ENCODE peak calls at places on chromosomes 16 and 17, in seven cellular contexts. M is cardiac muscle cell, G is HCT116, U is fibroblast of lung, H is MG63, E is heart left ventricle, S is small intestine. N is an unnamed sample.

GRCh38 chr16:72434159-72434558 is 262.2 kb upstream of the PMFBP1 start:
- DNase-seq in M (no peak), G (peak; percentile 43), U (peak; percentile 58), H (no peak), E (no peak), S (no peak), N (no peak)

GRCh38 chr16:68737730-68738590 is 868 bp downstream of the CDH1 start:
- DNase-seq in M (peak; percentile 18), G (no peak), U (no peak), H (no peak), E (no peak), S (peak; percentile 87), N (peak; percentile 70)

GRCh38 chr16:19506965-19507364 is 14.9 kb downstream of the GDE1 start:
- DNase-seq in M (no peak), G (no peak), U (no peak), H (no peak), E (no peak), S (no peak), N (no peak)

GRCh38 chr17:31550389-31551056 is 159.0 kb downstream of the RAB11FIP4 start:
- DNase-seq in M (no peak), G (no peak), U (peak; percentile 44), H (no peak), E (no peak), S (no peak), N (no peak)

GRCh38 chr16:85216522-85217375 is 104.5 kb upstream of the CIBAR2 start:
- DNase-seq in M (no peak), G (no peak), U (no peak), H (no peak), E (no peak), S (no peak), N (no peak)

GRCh38 chr17:17107281-17107680 is 65.0 kb downstream of the MPRIP start:
- DNase-seq in M (no peak), G (no peak), U (no peak), H (no peak), E (peak; percentile 28), S (no peak), N (no peak)

GRCh38 chr17:19376799-19377198 is 1.5 kb upstream of the MAPK7 start:
- DNase-seq in M (no peak), G (peak; percentile 33), U (no peak), H (no peak), E (no peak), S (peak; percentile 66), N (no peak)

GRCh38 chr17:8312726-8313600 is 2.9 kb downstream of the ARHGEF15 start:
- DNase-seq in M (peak; percentile 34), G (no peak), U (no peak), H (no peak), E (peak; percentile 47), S (no peak), N (no peak)

GRCh38 chr16:84532299-84532724 is 27.9 kb upstream of the MEAK7 start:
- DNase-seq in M (peak; percentile 80), G (no peak), U (peak; percentile 99), H (peak; percentile 92), E (peak; percentile 71), S (no peak), N (peak; percentile 35)

GRCh38 chr16:11780988-11781680 is 15.9 kb downstream of the ZC3H7A start:
- DNase-seq in M (no peak), G (no peak), U (no peak), H (no peak), E (no peak), S (no peak), N (no peak)
- H3K36me3 ChIP-seq in M (peaks cover 27% of the 10 kb centered on the region), G (peaks cover 9% of the 10 kb centered on the region), U (no peaks in the 10 kb centered on the region), H (peaks cover 59% of the 10 kb centered on the region), E (peaks cover 49% of the 10 kb centered on the region), S (no peaks in the 10 kb centered on the region), N (no peaks in the 10 kb centered on the region)

DNA sequence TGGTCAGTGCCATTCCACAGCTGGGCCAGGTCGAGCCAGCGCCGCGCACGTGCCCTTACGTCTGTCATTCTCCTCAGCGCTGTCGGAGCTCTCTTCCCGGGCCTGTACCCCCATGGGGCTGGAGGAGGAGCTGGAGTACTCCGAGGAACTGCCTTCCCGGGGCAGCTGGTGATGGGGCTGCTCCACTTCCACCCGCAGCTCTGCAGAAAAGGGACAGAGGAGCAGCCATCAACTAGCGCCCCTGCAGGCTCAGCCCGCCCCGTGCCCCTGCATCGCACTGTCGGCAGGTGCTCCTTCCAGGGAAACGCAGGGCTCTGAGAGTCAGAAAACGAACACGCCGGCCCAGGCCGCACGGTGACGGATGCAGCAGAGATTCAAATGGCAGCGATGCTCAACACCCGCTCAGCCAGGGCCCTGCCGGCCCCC is 20.9 kb downstream of the MAP1LC3B start:
- DNase-seq in M (no peak), G (no peak), U (no peak), H (no peak), E (no peak), S (no peak), N (no peak)
- H3K36me3 ChIP-seq in M (peaks cover 37% of the 10 kb centered on the region), G (peaks cover 33% of the 10 kb centered on the region), U (peaks cover 34% of the 10 kb centered on the region), H (peaks cover 3% of the 10 kb centered on the region), E (peaks cover 100% of the 10 kb centered on the region), S (peaks cover 14% of the 10 kb centered on the region), N (peaks cover 5% of the 10 kb centered on the region)

DNA sequence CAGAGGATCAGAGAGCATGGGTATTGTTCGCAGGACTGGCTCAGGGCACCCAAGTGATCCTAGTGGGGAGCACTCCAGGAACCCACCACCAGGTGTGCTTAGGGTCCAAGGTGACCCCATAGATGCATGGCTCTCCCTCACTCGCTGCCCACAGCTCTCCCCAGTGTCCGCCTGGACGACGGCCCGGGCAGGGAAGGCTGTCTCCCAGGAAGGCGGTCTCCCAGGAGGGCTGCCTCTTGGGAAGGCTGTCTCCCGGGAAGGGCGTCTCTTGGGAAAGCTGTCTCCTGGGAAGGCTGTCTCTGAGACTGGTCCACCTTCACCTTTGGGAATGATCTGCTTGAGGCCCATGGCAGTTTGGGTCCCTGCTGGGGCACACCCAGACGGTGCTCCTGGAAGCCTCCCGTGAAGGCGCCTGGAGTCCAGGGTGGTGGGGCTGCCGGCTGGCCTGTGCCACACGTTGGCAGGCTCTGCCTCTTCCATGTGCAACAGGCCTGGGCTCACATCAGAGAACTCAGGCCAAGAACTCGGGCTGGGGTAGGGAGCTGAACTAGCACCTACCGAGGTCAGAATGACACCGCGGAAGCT is 5.0 kb downstream of the ECI1 start:
- DNase-seq in M (no peak), G (no peak), U (no peak), H (no peak), E (no peak), S (no peak), N (no peak)
- H3K36me3 ChIP-seq in M (peaks cover 16% of the 10 kb centered on the region), G (peaks cover 21% of the 10 kb centered on the region), U (peaks cover 26% of the 10 kb centered on the region), H (peaks cover 72% of the 10 kb centered on the region), E (peaks cover 58% of the 10 kb centered on the region), S (peaks cover 5% of the 10 kb centered on the region), N (peaks cover 10% of the 10 kb centered on the region)

DNA sequence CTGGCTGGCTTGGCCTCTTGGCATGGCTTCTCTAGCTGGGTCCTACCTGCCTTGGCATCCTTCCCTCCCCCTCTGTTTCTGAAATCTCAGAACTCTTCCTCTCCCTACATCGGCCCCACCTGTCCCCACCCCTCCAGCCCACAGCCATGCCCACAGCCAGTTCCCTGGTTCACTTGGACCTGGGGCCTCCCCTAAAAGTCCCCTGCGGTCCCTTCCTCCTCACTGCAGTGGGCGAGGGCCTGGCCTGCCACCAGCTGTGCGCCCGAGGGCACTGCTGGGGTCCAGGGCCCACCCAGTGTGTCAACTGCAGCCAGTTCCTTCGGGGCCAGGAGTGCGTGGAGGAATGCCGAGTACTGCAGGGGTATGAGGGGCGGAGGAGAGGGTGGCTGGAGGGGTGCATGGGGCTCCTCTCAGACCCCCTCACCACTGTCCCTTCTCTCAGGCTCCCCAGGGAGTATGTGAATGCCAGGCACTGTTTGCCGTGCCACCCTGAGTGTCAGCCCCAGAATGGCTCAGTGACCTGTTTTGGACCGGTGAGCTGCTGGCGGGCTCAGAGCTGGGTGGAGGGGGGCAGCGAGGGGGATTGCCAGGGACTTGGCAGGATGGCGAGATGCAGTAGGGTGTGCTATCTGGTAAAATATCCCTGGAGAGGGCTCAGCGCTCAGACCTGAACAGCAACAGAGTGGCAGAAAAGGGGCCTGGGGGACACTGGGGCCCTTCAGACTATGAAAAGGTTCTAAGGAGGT is 14.1 kb downstream of the MIEN1 start:
- DNase-seq in M (no peak), G (no peak), U (no peak), H (no peak), E (no peak), S (no peak), N (no peak)
- H3K36me3 ChIP-seq in M (peaks cover 75% of the 10 kb centered on the region), G (peaks cover 23% of the 10 kb centered on the region), U (peaks cover 13% of the 10 kb centered on the region), H (peaks cover 25% of the 10 kb centered on the region), E (peaks cover 84% of the 10 kb centered on the region), S (peaks cover 7% of the 10 kb centered on the region), N (peaks cover 5% of the 10 kb centered on the region)

DNA sequence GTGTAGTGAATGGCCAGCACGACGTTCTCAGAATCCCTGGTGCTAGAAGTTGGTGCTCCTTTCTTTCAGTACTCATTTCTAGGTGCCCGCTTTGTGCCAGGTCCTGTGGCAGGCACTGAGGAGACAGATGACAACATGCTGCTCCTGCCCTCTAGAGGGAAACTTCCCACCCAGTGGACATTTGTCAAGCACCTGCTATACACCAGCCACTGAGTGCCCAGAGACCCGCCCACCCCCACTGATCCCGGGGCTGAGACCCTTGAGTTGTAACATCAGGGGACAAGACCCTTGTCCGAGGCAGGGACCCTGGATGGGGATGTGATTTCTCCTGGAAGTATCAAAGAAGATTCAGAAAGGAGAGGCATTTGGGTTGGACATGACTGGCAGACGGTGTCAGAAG is 25.1 kb downstream of the UNC13D start:
- DNase-seq in M (no peak), G (no peak), U (no peak), H (no peak), E (no peak), S (no peak), N (no peak)
- H3K36me3 ChIP-seq in M (peaks cover 55% of the 10 kb centered on the region), G (peaks cover 35% of the 10 kb centered on the region), U (peaks cover 22% of the 10 kb centered on the region), H (peaks cover 77% of the 10 kb centered on the region), E (peaks cover 95% of the 10 kb centered on the region), S (peaks cover 13% of the 10 kb centered on the region), N (peaks cover 17% of the 10 kb centered on the region)

N was measured in prostate gland.